ENCODE peak calls at places on chromosomes 6 and 20, in eight cellular contexts. J is substantia nigra, X is AG04450, C is GM23248, G is RWPE1, A is mesendoderm, I is left lung, O is PC-3. Y is an unnamed sample.

GRCh38 chr20:57577679-57578475 is 17.0 kb downstream of the PCK1 start:
- DNase-seq in J (no peak), X (no peak), C (no peak), G (no peak), A (no peak), I (no peak), O (no peak), Y (no peak)

GRCh38 chr6:105510746-105511145 is 107.9 kb upstream of the PREP start:
- DNase-seq in J (no peak), X (peak; percentile 32), C (peak; percentile 56), G (no peak), A (no peak), I (no peak), O (no peak), Y (no peak)

GRCh38 chr6:110566346-110567125 is 90.1 kb upstream of the SLC22A16 start:
- DNase-seq in J (no peak), X (no peak), C (peak; percentile 37), G (no peak), A (no peak), I (no peak), O (no peak), Y (no peak)

GRCh38 chr20:13422637-13423036 is 201.6 kb downstream of the ISM1 start:
- DNase-seq in J (no peak), X (no peak), C (peak; percentile 21), G (peak; percentile 26), A (no peak), I (no peak), O (peak; percentile 8), Y (no peak)

GRCh38 chr6:34142046-34142445 is 3.8 kb downstream of the GRM4 start:
- DNase-seq in J (no peak), X (no peak), C (no peak), G (no peak), A (no peak), I (peak; percentile 36), O (no peak), Y (no peak)

GRCh38 chr6:168212322-168212721 is 107.3 kb downstream of the DACT2 start:
- DNase-seq in J (no peak), X (no peak), C (no peak), G (no peak), A (no peak), I (no peak), O (no peak), Y (no peak)

GRCh38 chr6:5753187-5753586 is 253.5 kb downstream of the NRN1 start:
- DNase-seq in J (no peak), X (no peak), C (no peak), G (no peak), A (no peak), I (no peak), O (no peak), Y (no peak)

GRCh38 chr6:146543940-146544661 is 468 bp downstream of the RAB32 start:
- DNase-seq in J (peak; percentile 58), X (no peak), C (peak; percentile 72), G (peak; percentile 28), A (peak; percentile 81), I (peak; percentile 88), O (peak; percentile 24), Y (peak; percentile 37)

GRCh38 chr20:64003970-64004725 is 23.2 kb downstream of the PRPF6 start:
- DNase-seq in J (no peak), X (no peak), C (no peak), G (no peak), A (no peak), I (no peak), O (no peak), Y (no peak)

GRCh38 chr6:15259766-15260098 is 13.9 kb downstream of the JARID2 start:
- DNase-seq in J (no peak), X (no peak), C (peak; percentile 52), G (no peak), A (no peak), I (no peak), O (no peak), Y (no peak)

GRCh38 chr6:17986656-17987575 is 519 bp downstream of the KIF13A start:
- DNase-seq in J (peak; percentile 61), X (no peak), C (peak; percentile 76), G (peak; percentile 46), A (peak; percentile 83), I (peak; percentile 92), O (peak; percentile 58), Y (peak; percentile 36)

GRCh38 chr20:23874747-23875146 is 4.8 kb downstream of the CST5 start:
- DNase-seq in J (no peak), X (no peak), C (no peak), G (no peak), A (no peak), I (no peak), O (no peak), Y (no peak)

GRCh38 chr6:99521557-99522286 is 6.5 kb upstream of the USP45 start:
- DNase-seq in J (no peak), X (no peak), C (peak; percentile 80), G (no peak), A (peak; percentile 72), I (no peak), O (no peak), Y (peak; percentile 59)

GRCh38 chr6:68680244-68680643 is 45.2 kb downstream of the ADGRB3 start:
- DNase-seq in J (no peak), X (no peak), C (no peak), G (no peak), A (no peak), I (no peak), O (no peak), Y (no peak)

GRCh38 chr6:100464162-100464851 is 414 bp downstream of the SIM1 start:
- DNase-seq in J (no peak), X (no peak), C (no peak), G (no peak), A (peak; percentile 55), I (no peak), O (no peak), Y (no peak)

GRCh38 chr20:51542033-51542893 is at the start of gene NFATC2:
- DNase-seq in J (no peak), X (no peak), C (no peak), G (peak; percentile 54), A (peak; percentile 65), I (peak; percentile 85), O (peak; percentile 69), Y (no peak)

GRCh38 chr20:44089987-44090674 is 96.9 kb downstream of the JPH2 start:
- DNase-seq in J (no peak), X (no peak), C (peak; percentile 60), G (peak; percentile 96), A (peak; percentile 63), I (no peak), O (peak; percentile 44), Y (peak; percentile 60)

GRCh38 chr6:136968831-136969230 is 46.7 kb downstream of the SLC35D3 start:
- DNase-seq in J (no peak), X (no peak), C (no peak), G (no peak), A (no peak), I (no peak), O (peak; percentile 30), Y (no peak)

GRCh38 chr20:61929971-61930666 is 135.6 kb downstream of the TAF4 start:
- DNase-seq in J (no peak), X (no peak), C (no peak), G (no peak), A (peak; percentile 19), I (peak; percentile 48), O (no peak), Y (no peak)

GRCh38 chr20:47481330-47482216 is 20.1 kb upstream of the NCOA3 start:
- DNase-seq in J (no peak), X (no peak), C (no peak), G (peak; percentile 52), A (no peak), I (no peak), O (no peak), Y (no peak)
- H3K27ac ChIP-seq in J (no peak overlapping the region), X (no peak overlapping the region), C (no peak overlapping the region), G (peak overlapping the region; percentile 79), A (no peak overlapping the region), I (no peak overlapping the region), O (no peak overlapping the region), Y (no peak overlapping the region)

DNA sequence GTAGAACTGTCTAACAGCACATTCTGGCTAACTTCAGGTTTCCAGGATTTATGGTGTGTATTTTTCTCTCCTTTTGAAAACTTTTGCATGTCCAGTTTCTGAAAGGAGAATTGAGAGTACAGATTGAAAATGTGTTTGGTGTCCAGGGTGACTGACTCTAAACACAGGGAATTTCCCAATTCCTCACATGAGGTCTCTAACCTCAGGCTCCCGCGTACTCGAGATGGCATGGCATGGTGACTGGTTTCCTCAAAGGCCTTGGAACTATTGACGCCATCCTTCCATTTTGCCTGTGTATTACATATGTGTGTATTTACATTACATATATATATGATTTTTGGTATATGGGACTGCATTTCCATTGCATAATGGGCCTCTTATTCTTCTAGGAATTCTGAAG is 52.5 kb downstream of the PRND start:
- DNase-seq in J (no peak), X (no peak), C (peak; percentile 8), G (no peak), A (no peak), I (no peak), O (no peak), Y (no peak)
- H3K27ac ChIP-seq in J (no peak overlapping the region), X (no peak overlapping the region), C (no peak overlapping the region), G (no peak overlapping the region), A (no peak overlapping the region), I (no peak overlapping the region), O (no peak overlapping the region), Y (no peak overlapping the region)

GRCh38 chr6:29967379-29968010 is 25.2 kb downstream of the HLA-A start:
- DNase-seq in J (no peak), X (no peak), C (peak; percentile 37), G (peak; percentile 30), A (peak; percentile 29), I (no peak), O (peak; percentile 18), Y (no peak)
- H3K27ac ChIP-seq in J (no peak overlapping the region), X (no peak overlapping the region), C (no peak overlapping the region), G (peak overlapping the region; percentile 72), A (no peak overlapping the region), I (peak overlapping the region; percentile 20), O (peak overlapping the region; percentile 11), Y (no peak overlapping the region)

DNA sequence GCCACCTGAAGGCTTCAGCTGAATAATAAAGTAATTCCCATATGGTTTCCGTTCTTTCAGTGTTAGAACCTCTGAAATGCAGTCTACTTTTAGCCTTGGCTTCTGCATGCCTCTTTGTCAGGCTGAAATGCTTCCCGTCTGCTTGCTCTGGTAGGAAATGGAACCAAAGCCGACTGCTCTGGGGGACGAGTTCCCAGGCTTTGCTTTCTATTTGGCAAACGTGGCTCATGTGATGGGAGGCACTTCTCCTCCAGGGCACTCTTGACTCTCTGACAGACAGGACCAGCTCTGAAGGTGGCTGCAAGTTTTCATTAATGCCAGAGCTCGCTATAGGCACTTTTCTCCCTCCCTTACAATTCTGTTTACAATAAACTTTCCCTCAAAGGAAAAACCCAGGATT is 225.2 kb downstream of the PRL start:
- DNase-seq in J (no peak), X (no peak), C (peak; percentile 37), G (no peak), A (peak; percentile 58), I (no peak), O (no peak), Y (peak; percentile 54)
- H3K27ac ChIP-seq in J (no peak overlapping the region), X (peak overlapping the region; percentile 76), C (no peak overlapping the region), G (no peak overlapping the region), A (no peak overlapping the region), I (peak overlapping the region; percentile 75), O (no peak overlapping the region), Y (no peak overlapping the region)

DNA sequence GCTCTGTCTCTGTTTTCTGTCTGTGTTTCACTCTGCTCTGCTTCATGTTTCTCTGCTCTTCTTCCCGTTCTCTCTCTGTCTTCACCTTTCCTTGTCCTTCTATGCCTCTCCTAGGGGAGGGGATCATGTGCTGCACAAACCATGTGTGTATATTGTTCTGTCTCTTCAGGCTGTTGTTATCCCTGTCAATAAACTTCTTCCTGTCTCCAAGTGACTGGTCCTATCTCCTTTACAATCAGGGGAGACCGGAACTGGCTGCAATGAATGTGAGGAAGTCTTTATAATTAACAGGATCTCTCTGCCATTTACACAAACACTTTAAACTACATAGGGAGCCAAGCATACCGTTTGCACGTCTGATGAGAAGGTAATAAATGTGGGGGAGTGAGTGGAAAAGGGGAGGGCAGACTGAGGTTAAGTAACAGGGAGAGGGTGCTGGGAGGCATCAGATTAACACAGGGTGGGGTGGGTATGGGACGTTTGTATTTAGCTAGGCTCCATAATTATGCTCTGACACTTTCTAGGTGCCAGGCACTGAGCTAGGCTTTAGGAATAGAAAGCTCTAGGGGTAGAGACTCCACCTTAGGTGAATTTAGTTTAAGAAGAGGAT is 626.1 kb downstream of the DHX35 start:
- DNase-seq in J (no peak), X (no peak), C (no peak), G (no peak), A (peak; percentile 39), I (no peak), O (no peak), Y (no peak)
- H3K27ac ChIP-seq in J (no peak overlapping the region), X (no peak overlapping the region), C (no peak overlapping the region), G (no peak overlapping the region), A (no peak overlapping the region), I (no peak overlapping the region), O (no peak overlapping the region), Y (no peak overlapping the region)